ENCODE peak calls at places on chromosomes 5 and 9, in seven cellular contexts. Y is activated T-cell treated with anti-CD3 and anti-CD28 coated beads, Interleukin-2, amount 50 U/mL, for 4 hours; J is activated CD8-positive, alpha-beta memory T cell treated with anti-CD3 and anti-CD28 coated beads for 24 hours; X is substantia nigra; I is NCI-H1417 treated with DMSO at 0.1 percent for 48 hours; W is LNCaP clone FGC; L is H9. Z is an unnamed sample.

GRCh38 chr9:134406366-134407122 is 80.3 kb downstream of the RXRA start:
- DNase-seq in I (no peak), L (no peak), Y (no peak), J (no peak), W (peak), X (no peak), Z (no peak)

GRCh38 chr5:118405650-118406061 is 582.7 kb downstream of the DTWD2 start:
- DNase-seq in Y (no peak), I (no peak), L (peak), J (no peak), X (no peak), W (no peak), Z (peak)

GRCh38 chr5:80238078-80238477 is 17.8 kb downstream of the SERINC5 start:
- DNase-seq in Y (peak), X (no peak), W (no peak), I (no peak), J (no peak), L (no peak), Z (no peak)

GRCh38 chr5:154479944-154480750 is 2.1 kb upstream of the HAND1 start:
- DNase-seq in I (no peak), J (no peak), W (no peak), Y (no peak), L (peak), X (no peak), Z (no peak)

GRCh38 chr9:92206490-92206889 is 87.0 kb downstream of the IARS1 start:
- DNase-seq in I (no peak), X (no peak), L (no peak), Y (no peak), J (no peak), W (no peak), Z (no peak)

GRCh38 chr5:148924817-148925216 is 98.4 kb downstream of the ADRB2 start:
- DNase-seq in J (no peak), Y (no peak), I (no peak), L (no peak), W (no peak), X (no peak), Z (no peak)

GRCh38 chr5:74251106-74252032 is 389.2 kb downstream of the ENC1 start:
- DNase-seq in X (no peak), W (no peak), Y (no peak), J (no peak), I (no peak), L (no peak), Z (no peak)

GRCh38 chr5:125153231-125153630 is 406.8 kb upstream of the ZNF608 start:
- DNase-seq in L (no peak), Y (no peak), J (no peak), W (no peak), I (no peak), X (no peak), Z (no peak)

GRCh38 chr9:121440265-121440664 is 59.4 kb downstream of the GGTA1 start:
- DNase-seq in I (no peak), L (no peak), Y (no peak), J (no peak), W (no peak), X (no peak), Z (no peak)

GRCh38 chr9:127418037-127418471 is 6.1 kb upstream of the ZNF79 start:
- DNase-seq in X (no peak), J (no peak), I (no peak), Y (peak), W (no peak), L (peak), Z (no peak)

GRCh38 chr5:16741007-16741406 is 124.2 kb upstream of the RETREG1 start:
- DNase-seq in W (no peak), J (no peak), I (no peak), X (no peak), L (peak), Y (no peak), Z (no peak)

GRCh38 chr5:96997265-96997859 is 61.5 kb downstream of the LNPEP start:
- DNase-seq in W (peak), J (no peak), Y (peak), L (no peak), I (no peak), X (no peak), Z (no peak)

GRCh38 chr9:24011206-24011605 is 185.2 kb upstream of the ELAVL2 start:
- DNase-seq in L (no peak), W (no peak), X (no peak), J (no peak), I (no peak), Y (no peak), Z (no peak)

GRCh38 chr9:6384732-6385131 is 28.3 kb upstream of the UHRF2 start:
- DNase-seq in W (no peak), L (peak), Y (no peak), X (no peak), J (no peak), I (no peak), Z (no peak)

GRCh38 chr5:125295405-125295872 is 549.0 kb upstream of the ZNF608 start:
- DNase-seq in J (no peak), X (no peak), I (no peak), W (no peak), L (no peak), Y (no peak), Z (no peak)

GRCh38 chr5:93057311-93057710 is 523.7 kb downstream of the NR2F1-AS1 start:
- DNase-seq in X (no peak), Y (no peak), L (no peak), J (no peak), W (no peak), I (no peak), Z (no peak)

GRCh38 chr5:69368458-69369368 is 607 bp downstream of the AK6 start:
- DNase-seq in J (peak), X (no peak), Y (peak), W (no peak), I (no peak), L (no peak), Z (no peak)

GRCh38 chr9:86682240-86682639 is 265.1 kb downstream of the GAS1 start:
- DNase-seq in L (no peak), X (no peak), J (no peak), W (no peak), Y (no peak), I (no peak), Z (no peak)

GRCh38 chr5:132354381-132354780 is 15.1 kb upstream of the SLC22A5 start:
- DNase-seq in I (no peak), W (no peak), J (no peak), Y (no peak), L (no peak), X (no peak), Z (no peak)

GRCh38 chr9:125650271-125650737 is 56.7 kb downstream of the MAPKAP1 start:
- DNase-seq in X (no peak), I (no peak), Y (no peak), J (no peak), L (no peak), W (no peak), Z (no peak)

GRCh38 chr9:98808879-98809278 is 1.4 kb downstream of the GALNT12 start:
- DNase-seq in L (no peak), X (no peak), I (no peak), Y (no peak), W (no peak), J (no peak), Z (no peak)

GRCh38 chr9:129109952-129110739 is 447 bp downstream of the CRAT start:
- DNase-seq in X (no peak), L (no peak), W (no peak), Y (no peak), J (no peak), I (no peak), Z (no peak)

GRCh38 chr9:113515862-113516261 is 52.3 kb downstream of the RGS3 start:
- DNase-seq in Y (no peak), W (no peak), J (no peak), L (no peak), X (no peak), I (no peak), Z (no peak)

GRCh38 chr9:615756-616155 is 225.7 kb upstream of the DMRT1 start:
- DNase-seq in I (no peak), Y (no peak), X (no peak), W (no peak), L (no peak), J (no peak), Z (no peak)

GRCh38 chr9:70324963-70325362 is 66.2 kb downstream of the SMC5 start:
- DNase-seq in Y (no peak), W (no peak), J (no peak), L (no peak), I (no peak), X (no peak), Z (no peak)

GRCh38 chr5:38783011-38783551 is 62.7 kb upstream of the OSMR start:
- DNase-seq in W (peak), X (no peak), L (no peak), I (peak), J (no peak), Y (no peak), Z (peak)

GRCh38 chr5:5318426-5319205 is 103.9 kb upstream of the ICE1 start:
- DNase-seq in I (no peak), L (no peak), W (no peak), Y (no peak), J (no peak), X (no peak), Z (no peak)

GRCh38 chr5:135248801-135249231 is 150.2 kb downstream of the MACROH2A1 start:
- DNase-seq in L (no peak), W (no peak), J (peak), X (no peak), I (no peak), Y (no peak), Z (no peak)

GRCh38 chr5:151757233-151758140 is 944 bp downstream of the ATOX1 start:
- DNase-seq in I (no peak), W (peak), L (no peak), X (no peak), Y (peak), J (peak), Z (no peak)

GRCh38 chr5:14672508-14673394 is 8.2 kb downstream of the OTULIN start:
- DNase-seq in Y (no peak), W (no peak), J (no peak), I (no peak), X (no peak), L (no peak), Z (no peak)

GRCh38 chr5:135465391-135466122 is 13.4 kb upstream of the TIFAB start:
- DNase-seq in W (no peak), L (no peak), I (no peak), J (no peak), X (no peak), Y (no peak), Z (no peak)

Z was measured in NCI-H187 treated with DMSO at 0.1 percent for 48 hours.